ENCODE peak calls at places on chromosomes 3 and 15, in five cellular contexts. One of them, this sample, is unnamed.

GRCh38 chr3:100463002-100463401 is 29.4 kb upstream of the TMEM45A start:
- DNase-seq in NB4: peak; percentile 66
- DNase-seq in astrocyte of the cerebellum: peak; percentile 57
- DNase-seq in mammary epithelial cell: peak; percentile 62
- DNase-seq in tibial artery: no peak
- DNase-seq in this sample: peak; percentile 9

GRCh38 chr15:87369269-87369668 is 887.3 kb downstream of the NTRK3 start:
- DNase-seq in NB4: no peak
- DNase-seq in mammary epithelial cell: peak; percentile 76
- DNase-seq in astrocyte of the cerebellum: peak; percentile 95
- DNase-seq in tibial artery: no peak
- DNase-seq in this sample: peak; percentile 85

GRCh38 chr3:178966299-178967183 is 105.1 kb downstream of the ZMAT3 start:
- DNase-seq in tibial artery: no peak
- DNase-seq in mammary epithelial cell: peak; percentile 30
- DNase-seq in astrocyte of the cerebellum: peak; percentile 28
- DNase-seq in NB4: peak; percentile 25
- DNase-seq in this sample: no peak

GRCh38 chr3:130508970-130509369 is 8.0 kb upstream of the COL6A6 start:
- DNase-seq in astrocyte of the cerebellum: no peak
- DNase-seq in NB4: no peak
- DNase-seq in mammary epithelial cell: no peak
- DNase-seq in tibial artery: no peak
- DNase-seq in this sample: no peak

GRCh38 chr3:15107075-15107947 is 8.4 kb upstream of the RBSN start:
- DNase-seq in tibial artery: no peak
- DNase-seq in astrocyte of the cerebellum: no peak
- DNase-seq in mammary epithelial cell: no peak
- DNase-seq in NB4: no peak
- DNase-seq in this sample: no peak

GRCh38 chr3:129313983-129314756 is 35.5 kb downstream of the HMCES start:
- DNase-seq in astrocyte of the cerebellum: no peak
- DNase-seq in mammary epithelial cell: peak; percentile 55
- DNase-seq in NB4: peak; percentile 24
- DNase-seq in tibial artery: peak; percentile 63
- DNase-seq in this sample: no peak

GRCh38 chr3:12190832-12191231 is 32.1 kb upstream of the TIMP4 start:
- DNase-seq in tibial artery: no peak
- DNase-seq in astrocyte of the cerebellum: no peak
- DNase-seq in NB4: no peak
- DNase-seq in mammary epithelial cell: no peak
- DNase-seq in this sample: no peak

GRCh38 chr3:178498866-178499265 is 37.4 kb upstream of the KCNMB2 start:
- DNase-seq in NB4: no peak
- DNase-seq in mammary epithelial cell: no peak
- DNase-seq in astrocyte of the cerebellum: no peak
- DNase-seq in tibial artery: no peak
- DNase-seq in this sample: no peak

GRCh38 chr3:50316657-50317242 is 5.8 kb downstream of the HYAL2 start:
- DNase-seq in NB4: peak; percentile 46
- DNase-seq in astrocyte of the cerebellum: no peak
- DNase-seq in mammary epithelial cell: peak; percentile 99
- DNase-seq in tibial artery: no peak
- DNase-seq in this sample: no peak

GRCh38 chr3:50389368-50389767 is 30.0 kb upstream of the TMEM115 start:
- DNase-seq in astrocyte of the cerebellum: no peak
- DNase-seq in NB4: no peak
- DNase-seq in tibial artery: no peak
- DNase-seq in mammary epithelial cell: no peak
- DNase-seq in this sample: no peak

GRCh38 chr3:129687586-129688125 is 81.2 kb upstream of the PLXND1 start:
- DNase-seq in NB4: no peak
- DNase-seq in mammary epithelial cell: no peak
- DNase-seq in astrocyte of the cerebellum: no peak
- DNase-seq in tibial artery: no peak
- DNase-seq in this sample: no peak

GRCh38 chr3:33152363-33153360 is 38.8 kb downstream of the CRTAP start:
- DNase-seq in astrocyte of the cerebellum: no peak
- DNase-seq in tibial artery: no peak
- DNase-seq in mammary epithelial cell: peak; percentile 45
- DNase-seq in NB4: no peak
- DNase-seq in this sample: no peak

GRCh38 chr3:53780171-53780570 is 66.0 kb downstream of the CHDH start:
- DNase-seq in astrocyte of the cerebellum: no peak
- DNase-seq in NB4: no peak
- DNase-seq in tibial artery: no peak
- DNase-seq in mammary epithelial cell: no peak
- DNase-seq in this sample: no peak

GRCh38 chr3:186643493-186643892 is 3.3 kb downstream of the FETUB start:
- DNase-seq in mammary epithelial cell: peak; percentile 35
- DNase-seq in astrocyte of the cerebellum: no peak
- DNase-seq in NB4: no peak
- DNase-seq in tibial artery: no peak
- DNase-seq in this sample: no peak

GRCh38 chr3:153163349-153164008 is 1.5 kb downstream of the RAP2B start:
- DNase-seq in NB4: peak; percentile 63
- DNase-seq in mammary epithelial cell: peak; percentile 49
- DNase-seq in astrocyte of the cerebellum: no peak
- DNase-seq in tibial artery: no peak
- DNase-seq in this sample: no peak

GRCh38 chr3:115623414-115623868 is at the start of gene GAP43:
- DNase-seq in astrocyte of the cerebellum: peak; percentile 42
- DNase-seq in tibial artery: peak; percentile 63
- DNase-seq in mammary epithelial cell: peak; percentile 58
- DNase-seq in NB4: peak; percentile 4
- DNase-seq in this sample: peak; percentile 29

GRCh38 chr3:43691120-43692002 is 623 bp downstream of the ABHD5 start:
- DNase-seq in mammary epithelial cell: peak; percentile 75
- DNase-seq in astrocyte of the cerebellum: no peak
- DNase-seq in tibial artery: peak; percentile 76
- DNase-seq in NB4: peak; percentile 56
- DNase-seq in this sample: no peak

GRCh38 chr15:74270155-74270554 is 34.0 kb downstream of the CCDC33 start:
- DNase-seq in astrocyte of the cerebellum: no peak
- DNase-seq in tibial artery: no peak
- DNase-seq in NB4: no peak
- DNase-seq in mammary epithelial cell: no peak
- DNase-seq in this sample: no peak

GRCh38 chr3:156816091-156816793 is 9.9 kb upstream of the LEKR1 start:
- DNase-seq in mammary epithelial cell: no peak
- DNase-seq in tibial artery: no peak
- DNase-seq in astrocyte of the cerebellum: no peak
- DNase-seq in NB4: peak; percentile 59
- DNase-seq in this sample: peak; percentile 26

GRCh38 chr3:3636815-3637214 is 162.4 kb upstream of the LRRN1 start:
- DNase-seq in tibial artery: no peak
- DNase-seq in NB4: no peak
- DNase-seq in mammary epithelial cell: peak; percentile 78
- DNase-seq in astrocyte of the cerebellum: no peak
- DNase-seq in this sample: no peak

GRCh38 chr3:79551325-79551892 is 216.4 kb downstream of the ROBO1 start:
- DNase-seq in tibial artery: no peak
- DNase-seq in astrocyte of the cerebellum: no peak
- DNase-seq in mammary epithelial cell: no peak
- DNase-seq in NB4: no peak
- DNase-seq in this sample: no peak

GRCh38 chr3:181943285-181943684 is 231.6 kb downstream of the SOX2 start:
- DNase-seq in NB4: no peak
- DNase-seq in astrocyte of the cerebellum: no peak
- DNase-seq in mammary epithelial cell: no peak
- DNase-seq in tibial artery: no peak
- DNase-seq in this sample: no peak

GRCh38 chr3:13200951-13201350 is 127.7 kb upstream of the IQSEC1 start:
- DNase-seq in mammary epithelial cell: no peak
- DNase-seq in astrocyte of the cerebellum: peak; percentile 6
- DNase-seq in NB4: peak; percentile 48
- DNase-seq in tibial artery: no peak
- DNase-seq in this sample: no peak

GRCh38 chr3:111668912-111669488 is 73.9 kb upstream of the ZBED2 start:
- DNase-seq in astrocyte of the cerebellum: no peak
- DNase-seq in NB4: peak; percentile 64
- DNase-seq in mammary epithelial cell: peak; percentile 48
- DNase-seq in tibial artery: no peak
- DNase-seq in this sample: no peak

GRCh38 chr15:61700803-61701202 is 359.4 kb downstream of the VPS13C start:
- DNase-seq in tibial artery: no peak
- DNase-seq in mammary epithelial cell: no peak
- DNase-seq in NB4: no peak
- DNase-seq in astrocyte of the cerebellum: no peak
- DNase-seq in this sample: no peak

GRCh38 chr3:169264711-169265110 is 398.8 kb downstream of the MECOM start:
- DNase-seq in tibial artery: no peak
- DNase-seq in NB4: no peak
- DNase-seq in astrocyte of the cerebellum: no peak
- DNase-seq in mammary epithelial cell: peak; percentile 54
- DNase-seq in this sample: no peak

GRCh38 chr3:141235661-141236171 is 4.1 kb downstream of the PXYLP1 start:
- DNase-seq in mammary epithelial cell: no peak
- DNase-seq in NB4: no peak
- DNase-seq in astrocyte of the cerebellum: no peak
- DNase-seq in tibial artery: no peak
- DNase-seq in this sample: no peak

GRCh38 chr15:89666147-89666857 is 11.0 kb upstream of the KIF7 start:
- DNase-seq in mammary epithelial cell: no peak
- DNase-seq in NB4: no peak
- DNase-seq in astrocyte of the cerebellum: no peak
- DNase-seq in tibial artery: no peak
- DNase-seq in this sample: no peak

GRCh38 chr15:93236924-93237323 is 147.9 kb upstream of the RGMA start:
- DNase-seq in NB4: no peak
- DNase-seq in astrocyte of the cerebellum: no peak
- DNase-seq in tibial artery: no peak
- DNase-seq in mammary epithelial cell: no peak
- DNase-seq in this sample: no peak

GRCh38 chr15:93235321-93235720 is 146.3 kb upstream of the RGMA start:
- DNase-seq in NB4: no peak
- DNase-seq in tibial artery: no peak
- DNase-seq in astrocyte of the cerebellum: no peak
- DNase-seq in mammary epithelial cell: no peak
- DNase-seq in this sample: no peak

GRCh38 chr15:93238641-93239040 is 149.6 kb upstream of the RGMA start:
- DNase-seq in NB4: no peak
- DNase-seq in astrocyte of the cerebellum: no peak
- DNase-seq in tibial artery: no peak
- DNase-seq in mammary epithelial cell: no peak
- DNase-seq in this sample: no peak

GRCh38 chr15:93233710-93234109 is 144.7 kb upstream of the RGMA start:
- DNase-seq in NB4: no peak
- DNase-seq in mammary epithelial cell: no peak
- DNase-seq in astrocyte of the cerebellum: no peak
- DNase-seq in tibial artery: no peak
- DNase-seq in this sample: no peak

GRCh38 chr15:93235926-93236781 is 147.1 kb upstream of the RGMA start:
- DNase-seq in astrocyte of the cerebellum: no peak
- DNase-seq in NB4: peak; percentile 90
- DNase-seq in mammary epithelial cell: no peak
- DNase-seq in tibial artery: peak; percentile 80
- DNase-seq in this sample: no peak
- H3K4me3 ChIP-seq in astrocyte of the cerebellum: no peak overlapping the region
- H3K4me3 ChIP-seq in NB4: peak overlapping the region; percentile 46
- H3K4me3 ChIP-seq in mammary epithelial cell: no peak overlapping the region
- H3K4me3 ChIP-seq in tibial artery: no peak overlapping the region
- H3K4me3 ChIP-seq in this sample: no peak overlapping the region

DNA sequence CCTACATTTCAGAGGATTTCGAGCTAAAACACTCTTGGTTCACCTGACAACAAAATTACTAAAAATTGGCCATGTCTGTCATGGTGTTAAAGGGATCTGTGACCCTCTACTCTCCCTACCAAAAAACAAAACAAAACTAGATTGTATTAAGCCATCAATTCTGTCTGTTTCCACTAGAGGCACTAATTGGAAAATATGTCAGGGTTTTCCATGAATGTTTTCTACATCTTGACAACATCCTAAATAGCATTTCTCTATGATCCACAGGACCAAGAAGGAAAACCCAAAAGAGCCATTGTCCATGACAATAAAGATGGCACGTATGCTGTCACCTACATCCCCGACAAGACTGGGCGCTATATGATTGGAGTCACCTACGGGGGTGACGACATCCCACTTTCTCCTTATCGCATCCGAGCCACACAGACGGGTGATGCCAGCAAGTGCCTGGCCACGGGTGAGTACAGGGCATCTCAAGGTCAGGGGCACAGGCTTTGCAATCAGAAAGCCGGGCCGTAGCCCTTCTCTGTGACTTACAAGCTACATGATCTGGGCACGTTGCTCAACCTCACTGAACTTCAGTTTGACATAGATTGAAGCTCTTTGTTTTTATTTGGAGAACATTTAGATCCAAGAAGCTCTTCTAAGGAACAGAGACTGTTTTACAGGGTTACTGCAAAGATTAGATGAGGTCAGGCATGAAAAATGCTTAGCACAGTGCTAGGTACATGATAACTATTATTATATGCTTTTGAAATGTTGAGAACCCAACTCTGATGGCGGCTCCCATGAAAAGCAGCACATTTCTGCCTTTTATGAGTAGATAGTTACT is 74.8 kb downstream of the DNASE1L3 start:
- DNase-seq in NB4: no peak
- DNase-seq in astrocyte of the cerebellum: no peak
- DNase-seq in tibial artery: no peak
- DNase-seq in mammary epithelial cell: no peak
- DNase-seq in this sample: no peak
- TF ChIP-seq CTCF in NB4: no peak
- TF ChIP-seq CTCF in astrocyte of the cerebellum: no peak
- TF ChIP-seq CTCF in tibial artery: no peak
- TF ChIP-seq CTCF in mammary epithelial cell: peak; percentile 13
- TF ChIP-seq CTCF in this sample: peak; percentile 36

GRCh38 chr3:27633224-27633545 is 88.9 kb downstream of the EOMES start:
- DNase-seq in tibial artery: peak; percentile 68
- DNase-seq in NB4: peak; percentile 72
- DNase-seq in astrocyte of the cerebellum: no peak
- DNase-seq in mammary epithelial cell: no peak
- DNase-seq in this sample: no peak
- H3K4me3 ChIP-seq in tibial artery: peak overlapping the region; percentile 65
- H3K4me3 ChIP-seq in NB4: peak overlapping the region; percentile 55
- H3K4me3 ChIP-seq in astrocyte of the cerebellum: peak overlapping the region; percentile 44
- H3K4me3 ChIP-seq in mammary epithelial cell: peak overlapping the region; percentile 46
- H3K4me3 ChIP-seq in this sample: peak overlapping the region; percentile 49

GRCh38 chr3:98073486-98073885 is 13.5 kb upstream of the OR5AC2 start:
- DNase-seq in tibial artery: no peak
- DNase-seq in mammary epithelial cell: no peak
- DNase-seq in NB4: no peak
- DNase-seq in astrocyte of the cerebellum: no peak
- DNase-seq in this sample: no peak

GRCh38 chr3:98070840-98071239 is 16.1 kb upstream of the OR5AC2 start:
- DNase-seq in mammary epithelial cell: no peak
- DNase-seq in tibial artery: no peak
- DNase-seq in NB4: no peak
- DNase-seq in astrocyte of the cerebellum: no peak
- DNase-seq in this sample: no peak

DNA sequence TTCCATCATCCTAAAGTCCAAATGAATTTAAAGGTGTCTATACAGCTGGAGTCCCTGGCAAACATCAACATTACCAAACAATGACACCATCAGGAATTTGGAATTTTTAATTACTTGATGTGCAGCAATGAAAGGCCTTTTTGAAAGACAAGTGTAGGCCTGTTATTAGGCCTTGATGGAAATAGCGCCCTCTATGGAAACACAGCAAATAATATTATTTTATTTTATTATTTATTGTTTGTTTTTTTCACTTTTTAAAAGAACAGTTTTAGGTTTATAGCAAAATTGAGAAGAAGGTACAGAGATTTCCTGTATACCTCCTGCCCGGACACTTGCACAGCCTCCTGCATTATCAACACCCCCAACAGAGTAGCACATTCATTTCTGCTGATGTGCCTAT is 18.1 kb upstream of the OR5AC2 start:
- DNase-seq in astrocyte of the cerebellum: no peak
- DNase-seq in NB4: no peak
- DNase-seq in tibial artery: no peak
- DNase-seq in mammary epithelial cell: no peak
- DNase-seq in this sample: no peak
- TF ChIP-seq CTCF in astrocyte of the cerebellum: no peak
- TF ChIP-seq CTCF in NB4: no peak
- TF ChIP-seq CTCF in tibial artery: no peak
- TF ChIP-seq CTCF in mammary epithelial cell: peak; percentile 34
- TF ChIP-seq CTCF in this sample: no peak